ENCODE peak calls at places on chromosomes 4 and X, in six cellular contexts. L is HCT116, Z is stomach, B is IMR-90, D is thoracic aorta, I is Peyer's patch. G is an unnamed sample.

GRCh38 chr4:65063601-65064000 is 606.7 kb downstream of the EPHA5 start:
- DNase-seq in L (no peak), Z (no peak), B (no peak), D (no peak), I (no peak), G (no peak)

GRCh38 chr4:80215449-80216052 is 18.2 kb downstream of the PRDM8 start:
- DNase-seq in L (no peak), Z (no peak), B (peak; percentile 64), D (no peak), I (no peak), G (no peak)

GRCh38 chrX:151177141-151178027 is 1.0 kb downstream of the GPR50 start:
- DNase-seq in L (no peak), Z (no peak), B (no peak), D (no peak), I (no peak), G (no peak)

GRCh38 chr4:14910411-14910810 is 91.9 kb upstream of the CPEB2 start:
- DNase-seq in L (no peak), Z (peak; percentile 77), B (no peak), D (no peak), I (no peak), G (no peak)

GRCh38 chr4:159776915-159777314 is 674.0 kb downstream of the RAPGEF2 start:
- DNase-seq in L (no peak), Z (no peak), B (no peak), D (no peak), I (no peak), G (no peak)

GRCh38 chrX:38256019-38256418 is 35.3 kb upstream of the SRPX start:
- DNase-seq in L (no peak), Z (no peak), B (no peak), D (no peak), I (no peak), G (no peak)

GRCh38 chr4:163587867-163588266 is 93.4 kb downstream of the TMA16 start:
- DNase-seq in L (no peak), Z (no peak), B (no peak), D (no peak), I (no peak), G (no peak)

GRCh38 chr4:38315296-38315695 is 348.7 kb upstream of the KLF3 start:
- DNase-seq in L (no peak), Z (no peak), B (no peak), D (no peak), I (no peak), G (no peak)

GRCh38 chr4:1113311-1114009 is at the start of gene RNF212:
- DNase-seq in L (no peak), Z (peak; percentile 32), B (no peak), D (no peak), I (no peak), G (no peak)

GRCh38 chrX:147927220-147927619 is 15.5 kb downstream of the FMR1 start:
- DNase-seq in L (no peak), Z (no peak), B (no peak), D (no peak), I (no peak), G (no peak)

GRCh38 chr4:121938282-121939092 is 13.4 kb downstream of the TRPC3 start:
- DNase-seq in L (no peak), Z (no peak), B (peak; percentile 12), D (no peak), I (no peak), G (no peak)

GRCh38 chrX:1244164-1245076 is 24.2 kb upstream of the CSF2RA start:
- DNase-seq in L (no peak), Z (no peak), B (no peak), D (no peak), I (no peak), G (no peak)

GRCh38 chr4:124505211-124505610 is 207.3 kb downstream of the ANKRD50 start:
- DNase-seq in L (no peak), Z (no peak), B (no peak), D (no peak), I (no peak), G (no peak)

GRCh38 chr4:100823066-100823992 is 305.5 kb upstream of the EMCN start:
- DNase-seq in L (peak; percentile 26), Z (no peak), B (no peak), D (no peak), I (no peak), G (no peak)

GRCh38 chr4:106691749-106692148 is 323.2 kb upstream of the GIMD1 start:
- DNase-seq in L (peak; percentile 4), Z (no peak), B (no peak), D (no peak), I (no peak), G (no peak)

GRCh38 chrX:112852850-112853249 is 12.2 kb upstream of the AMOT start:
- DNase-seq in L (no peak), Z (no peak), B (no peak), D (no peak), I (no peak), G (no peak)

GRCh38 chr4:76267811-76268210 is 16.3 kb downstream of the FAM47E start:
- DNase-seq in L (no peak), Z (no peak), B (no peak), D (no peak), I (no peak), G (no peak)

GRCh38 chr4:139951051-139951450 is 202.9 kb downstream of the MAML3 start:
- DNase-seq in L (no peak), Z (no peak), B (no peak), D (no peak), I (no peak), G (no peak)

GRCh38 chrX:97844943-97845342 is 961.2 kb downstream of the RPA4 start:
- DNase-seq in L (no peak), Z (no peak), B (no peak), D (no peak), I (no peak), G (no peak)

GRCh38 chr4:142366821-142367220 is 479.3 kb downstream of the INPP4B start:
- DNase-seq in L (no peak), Z (no peak), B (no peak), D (no peak), I (no peak), G (no peak)

GRCh38 chr4:92381640-92382039 is 77.9 kb downstream of the GRID2 start:
- DNase-seq in L (no peak), Z (no peak), B (no peak), D (no peak), I (no peak), G (no peak)

GRCh38 chr4:28388471-28388870 is 1527.8 kb downstream of the STIM2 start:
- DNase-seq in L (no peak), Z (no peak), B (peak; percentile 5), D (no peak), I (no peak), G (no peak)

GRCh38 chr4:165208741-165209388 is 1.5 kb downstream of the KLHL2 start:
- DNase-seq in L (no peak), Z (no peak), B (no peak), D (no peak), I (no peak), G (no peak)

GRCh38 chr4:104966349-104967033 is 180.2 kb upstream of the TET2 start:
- DNase-seq in L (no peak), Z (no peak), B (no peak), D (no peak), I (no peak), G (no peak)

GRCh38 chr4:77152421-77152820 is 4.6 kb upstream of the CCNG2 start:
- DNase-seq in L (no peak), Z (no peak), B (peak; percentile 69), D (no peak), I (no peak), G (no peak)

GRCh38 chrX:124098089-124098488 is 136.6 kb downstream of the STAG2 start:
- DNase-seq in L (no peak), Z (no peak), B (peak; percentile 51), D (no peak), I (no peak), G (no peak)
- TF ChIP-seq CTCF in L (peak; percentile 42), Z (peak; percentile 31), B (peak; percentile 56), D (peak; percentile 38), I (peak; percentile 6), G (peak; percentile 45)

GRCh38 chr4:6292376-6293096 is 22.9 kb downstream of the WFS1 start:
- DNase-seq in L (no peak), Z (no peak), B (no peak), D (no peak), I (no peak), G (no peak)
- H3K36me3 ChIP-seq in L (no peaks in the 10 kb centered on the region), Z (peaks cover 98% of the 10 kb centered on the region), B (peaks cover 73% of the 10 kb centered on the region), D (peaks cover 90% of the 10 kb centered on the region), I (peaks cover 47% of the 10 kb centered on the region), G (peaks cover 24% of the 10 kb centered on the region)

GRCh38 chr4:68406479-68406859 is 40.8 kb upstream of the TMPRSS11E start:
- DNase-seq in L (no peak), Z (no peak), B (no peak), D (no peak), I (no peak), G (no peak)
- H3K27me3 ChIP-seq in L (no peaks in the 10 kb centered on the region), Z (no peaks in the 10 kb centered on the region), B (no peaks in the 10 kb centered on the region), D (no peaks in the 10 kb centered on the region), I (no peaks in the 10 kb centered on the region), G (no peaks in the 10 kb centered on the region)

GRCh38 chrX:19670854-19671620 is 155.7 kb upstream of the MAP3K15 start:
- DNase-seq in L (peak; percentile 79), Z (no peak), B (peak; percentile 79), D (no peak), I (peak; percentile 56), G (no peak)
- TF ChIP-seq CTCF in L (no peak), Z (no peak), B (peak; percentile 4), D (no peak), I (no peak), G (no peak)

DNA sequence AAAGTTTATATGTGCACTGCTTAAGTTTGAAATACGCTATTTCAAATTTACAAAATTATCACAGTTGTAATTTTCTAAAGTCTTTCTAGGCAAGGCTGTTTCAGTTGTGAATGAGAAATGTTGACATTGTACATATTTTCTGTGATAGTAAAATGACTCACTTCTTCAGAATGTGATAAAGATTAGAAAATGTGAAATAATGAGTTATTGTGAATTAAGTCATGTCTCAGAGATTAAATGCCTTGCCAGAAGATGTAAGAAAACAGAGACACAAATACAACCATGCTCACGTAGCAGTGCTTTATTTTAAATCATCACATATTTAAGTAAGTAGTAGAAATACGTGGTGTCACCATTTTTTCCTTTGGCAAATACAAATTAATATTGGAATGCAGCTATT is 770 bp downstream of the CLCN4 start:
- DNase-seq in L (no peak), Z (no peak), B (peak; percentile 59), D (no peak), I (no peak), G (no peak)
- H3K36me3 ChIP-seq in L (no peaks in the 10 kb centered on the region), Z (no peaks in the 10 kb centered on the region), B (no peaks in the 10 kb centered on the region), D (no peaks in the 10 kb centered on the region), I (no peaks in the 10 kb centered on the region), G (no peaks in the 10 kb centered on the region)

G was measured in BJ.